ENCODE peak calls at places on chromosomes 2 and 18, in seven cellular contexts. Z, N, H, F, A, W and E are unnamed samples.

GRCh38 chr2:119823734-119824334 is 64.1 kb downstream of the PTPN4 start:
- DNase-seq in N (no peak), F (peak; percentile 47), Z (peak; percentile 16), W (no peak), H (no peak), A (no peak), E (peak; percentile 44)

GRCh38 chr18:21270453-21270852 is 28.4 kb downstream of the GREB1L start:
- DNase-seq in A (no peak), F (no peak), H (no peak), W (no peak), N (no peak), Z (no peak), E (no peak)

GRCh38 chr2:26292646-26293045 is 47.9 kb downstream of the HADHB start:
- DNase-seq in N (no peak), W (no peak), Z (no peak), A (no peak), H (no peak), F (peak; percentile 83), E (no peak)

GRCh38 chr2:127985026-127985734 is 42.7 kb downstream of the SAP130 start:
- DNase-seq in A (no peak), W (no peak), N (no peak), H (no peak), F (no peak), Z (no peak), E (no peak)

GRCh38 chr2:10048501-10049171 is 5.3 kb downstream of the KLF11 start:
- DNase-seq in Z (peak; percentile 56), N (no peak), A (no peak), F (peak; percentile 40), H (peak; percentile 4), W (no peak), E (peak; percentile 32)

GRCh38 chr2:98825043-98825350 is 94.1 kb upstream of the MGAT4A start:
- DNase-seq in A (no peak), F (no peak), W (no peak), Z (no peak), H (no peak), N (no peak), E (no peak)

GRCh38 chr18:74455386-74455785 is 1.7 kb downstream of the DIPK1C start:
- DNase-seq in A (no peak), Z (no peak), N (no peak), F (no peak), W (no peak), H (no peak), E (no peak)

GRCh38 chr2:180722551-180723239 is 257.7 kb upstream of the UBE2E3 start:
- DNase-seq in N (no peak), W (no peak), Z (peak; percentile 7), A (no peak), F (no peak), H (no peak), E (no peak)

GRCh38 chr2:8678731-8679566 is 2.9 kb upstream of the ID2 start:
- DNase-seq in F (peak; percentile 96), Z (peak; percentile 94), N (peak; percentile 86), W (peak; percentile 26), H (peak; percentile 96), A (peak; percentile 75), E (peak; percentile 92)

GRCh38 chr18:22391571-22392359 is 25.9 kb downstream of the CTAGE1 start:
- DNase-seq in H (no peak), W (no peak), F (no peak), N (no peak), A (peak; percentile 2), Z (peak; percentile 65), E (no peak)

GRCh38 chr18:63444567-63444966 is 22.3 kb upstream of the VPS4B start:
- DNase-seq in W (no peak), Z (no peak), F (no peak), H (no peak), A (no peak), N (no peak), E (no peak)

GRCh38 chr2:191376981-191377629 is 131.9 kb downstream of the MYO1B start:
- DNase-seq in H (no peak), A (peak; percentile 12), F (peak; percentile 61), W (no peak), Z (peak; percentile 79), N (no peak), E (peak; percentile 48)

GRCh38 chr2:64863097-64863820 is 125.9 kb upstream of the SLC1A4 start:
- DNase-seq in Z (no peak), F (no peak), N (no peak), A (no peak), H (no peak), W (no peak), E (no peak)

GRCh38 chr18:24368749-24369148 is 28.9 kb downstream of the OSBPL1A start:
- DNase-seq in Z (no peak), H (no peak), W (no peak), N (no peak), A (peak; percentile 35), F (peak; percentile 32), E (no peak)

GRCh38 chr2:211623096-211623495 is 915.5 kb downstream of the ERBB4 start:
- DNase-seq in Z (no peak), F (no peak), W (no peak), A (no peak), H (no peak), N (no peak), E (no peak)

GRCh38 chr2:132448771-132449170 is 32.2 kb downstream of the GPR39 start:
- DNase-seq in N (no peak), Z (peak; percentile 54), A (no peak), W (no peak), H (no peak), F (peak; percentile 12), E (no peak)

GRCh38 chr2:28583899-28584553 is 88.2 kb downstream of the PLB1 start:
- DNase-seq in H (no peak), A (peak; percentile 59), Z (peak; percentile 34), F (peak; percentile 86), W (peak; percentile 55), N (no peak), E (no peak)

GRCh38 chr2:177172034-177172880 is 40.3 kb upstream of the HNRNPA3 start:
- DNase-seq in Z (no peak), W (no peak), F (no peak), H (no peak), N (no peak), A (no peak), E (no peak)

GRCh38 chr2:37564356-37564755 is 107.1 kb downstream of the CDC42EP3 start:
- DNase-seq in F (no peak), A (no peak), N (no peak), Z (no peak), H (peak; percentile 2), W (no peak), E (no peak)

GRCh38 chr18:67600781-67601180 is 84.3 kb upstream of the DSEL start:
- DNase-seq in W (no peak), H (no peak), Z (no peak), A (no peak), F (no peak), N (no peak), E (no peak)

GRCh38 chr2:12210016-12210933 is 463.8 kb downstream of the LPIN1 start:
- DNase-seq in W (no peak), H (no peak), A (no peak), F (no peak), N (no peak), Z (no peak), E (no peak)

GRCh38 chr2:237577956-237578870 is 11.8 kb downstream of the PRLH start:
- DNase-seq in A (no peak), W (no peak), H (no peak), F (no peak), N (no peak), Z (no peak), E (no peak)

GRCh38 chr2:61713457-61713856 is 140.4 kb downstream of the FAM161A start:
- DNase-seq in A (no peak), Z (no peak), F (no peak), N (no peak), W (no peak), H (no peak), E (no peak)